ENCODE peak calls at places on chromosomes 5 and 9, in seven cellular contexts. C is bronchial epithelial cell; B is thoracic aorta; P is heart right ventricle; I is HCT116; N is stomach; M is CD8-positive, alpha-beta T cell. O is an unnamed sample. For H3K27me3, the result is how much of the 10 kb centered on the place peaks cover.

GRCh38 chr5:10145922-10146321 is 103.8 kb downstream of the ATPSCKMT start:
- DNase-seq in B (no peak), P (no peak), N (no peak), M (no peak), I (peak), C (peak), O (no peak)

GRCh38 chr5:179294131-179294780 is 51.0 kb downstream of the ADAMTS2 start:
- DNase-seq in I (no peak), M (no peak), P (no peak), B (no peak), C (no peak), N (no peak), O (no peak)

GRCh38 chr9:5799314-5799713 is 33.6 kb downstream of the ERMP1 start:
- DNase-seq in B (no peak), P (no peak), M (no peak), I (peak), N (no peak), C (peak), O (no peak)

GRCh38 chr9:80369641-80370040 is 797.9 kb downstream of the TLE4 start:
- DNase-seq in C (peak), M (no peak), B (no peak), P (no peak), I (no peak), N (no peak), O (no peak)

GRCh38 chr5:150399158-150400019 is 13.3 kb downstream of the CD74 start:
- DNase-seq in B (no peak), N (no peak), M (no peak), C (no peak), P (no peak), I (no peak), O (no peak)

GRCh38 chr9:21708225-21708624 is 94.2 kb upstream of the MTAP start:
- DNase-seq in I (peak), B (no peak), N (no peak), M (no peak), C (peak), P (no peak), O (no peak)

GRCh38 chr9:131019387-131020239 is 10.6 kb downstream of the LAMC3 start:
- DNase-seq in C (no peak), M (no peak), I (no peak), N (no peak), P (no peak), B (no peak), O (no peak)

GRCh38 chr5:137336565-137337120 is 162.5 kb downstream of the SPOCK1 start:
- DNase-seq in I (no peak), B (no peak), M (no peak), P (no peak), C (no peak), N (no peak), O (no peak)

GRCh38 chr5:136998864-136999263 is 500.3 kb downstream of the SPOCK1 start:
- DNase-seq in I (no peak), B (no peak), C (no peak), M (no peak), N (no peak), P (no peak), O (no peak)

GRCh38 chr5:58412932-58413331 is 47.0 kb downstream of the PLK2 start:
- DNase-seq in N (no peak), B (no peak), P (no peak), I (no peak), M (no peak), C (no peak), O (no peak)

GRCh38 chr5:138724470-138725146 is 28.6 kb upstream of the CTNNA1 start:
- DNase-seq in N (no peak), C (peak), I (no peak), B (no peak), M (no peak), P (peak), O (no peak)

GRCh38 chr5:141223112-141223783 is at the start of gene PCDHB14:
- DNase-seq in P (no peak), N (no peak), B (no peak), C (peak), M (no peak), I (peak), O (no peak)

GRCh38 chr9:119736478-119737454 is 367.5 kb upstream of the BRINP1 start:
- DNase-seq in C (no peak), I (no peak), M (no peak), N (no peak), B (no peak), P (no peak), O (peak)

GRCh38 chr5:126339215-126339805 is 83.9 kb upstream of the GRAMD2B start:
- DNase-seq in M (peak), P (peak), C (peak), I (peak), N (no peak), B (peak), O (peak)

GRCh38 chr5:82031220-82032119 is 59.6 kb downstream of the ATG10 start:
- DNase-seq in M (no peak), B (no peak), I (no peak), P (no peak), N (no peak), C (peak), O (no peak)
- TF ChIP-seq CTCF in M (no peak), B (no peak), I (no peak), P (no peak), N (no peak), C (no peak), O (no peak)

DNA sequence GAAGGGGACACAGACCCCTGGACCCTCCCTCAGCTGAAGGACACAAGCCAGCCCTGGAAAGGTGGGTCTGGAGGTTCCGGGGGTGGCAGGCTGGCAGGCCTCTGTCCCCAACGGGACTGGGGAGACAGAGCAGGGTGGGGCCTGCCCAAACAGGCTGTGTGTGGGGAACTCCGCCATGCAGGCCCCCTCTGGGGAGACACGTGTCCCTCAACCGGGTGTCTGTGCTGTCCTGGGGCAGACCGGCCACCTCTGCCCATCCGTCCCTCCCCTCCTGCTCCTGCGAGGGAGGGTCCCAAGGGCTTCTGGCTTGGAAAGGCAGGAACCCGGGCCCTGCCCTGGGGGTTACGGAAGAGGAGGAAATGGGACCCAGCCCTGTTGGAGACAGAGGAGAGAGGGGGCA is 1.4 kb downstream of the SLC34A3 start:
- DNase-seq in B (no peak), P (no peak), M (no peak), I (no peak), C (no peak), N (no peak), O (no peak)
- H3K27me3 ChIP-seq in B (under half), P (half or more), M (under half), I (under half), C (under half), N (half or more), O (under half)

GRCh38 chr5:55920784-55921183 is 69.6 kb downstream of the IL31RA start:
- DNase-seq in N (no peak), P (no peak), C (no peak), M (no peak), I (no peak), B (no peak), O (no peak)
- TF ChIP-seq CTCF in N (no peak), P (no peak), C (peak), M (no peak), I (peak), B (no peak), O (no peak)

DNA sequence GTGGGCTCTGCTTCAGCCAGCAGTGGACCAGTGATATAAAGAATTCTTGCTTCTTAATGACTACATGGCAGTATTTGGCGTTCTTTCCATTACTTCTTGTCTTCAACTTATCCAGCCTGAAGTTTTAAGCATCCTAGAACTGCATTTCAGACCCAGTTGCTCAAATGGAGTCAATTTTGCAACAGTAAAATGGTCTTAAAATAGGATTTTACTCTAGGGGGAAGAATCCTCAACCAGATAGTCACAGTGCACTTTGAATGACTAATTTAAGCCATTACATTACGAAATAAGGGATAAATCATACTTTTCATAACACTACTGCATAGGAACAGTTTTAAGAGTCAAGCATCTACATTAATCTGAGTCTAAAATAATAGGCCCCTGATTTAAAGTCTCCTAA is 1.5 kb upstream of the SMARCA2 start:
- DNase-seq in N (no peak), B (no peak), I (no peak), M (no peak), P (no peak), C (peak), O (no peak)
- H3K27me3 ChIP-seq in N (under half), B (under half), I (under half), M (under half), P (under half), C (under half), O (under half)

GRCh38 chr9:98665511-98665910 is 43.2 kb downstream of the GABBR2 start:
- DNase-seq in N (no peak), I (no peak), P (no peak), C (no peak), M (no peak), B (no peak), O (no peak)
- TF ChIP-seq CTCF in N (no peak), I (no peak), P (no peak), C (no peak), M (no peak), B (no peak), O (no peak)

DNA sequence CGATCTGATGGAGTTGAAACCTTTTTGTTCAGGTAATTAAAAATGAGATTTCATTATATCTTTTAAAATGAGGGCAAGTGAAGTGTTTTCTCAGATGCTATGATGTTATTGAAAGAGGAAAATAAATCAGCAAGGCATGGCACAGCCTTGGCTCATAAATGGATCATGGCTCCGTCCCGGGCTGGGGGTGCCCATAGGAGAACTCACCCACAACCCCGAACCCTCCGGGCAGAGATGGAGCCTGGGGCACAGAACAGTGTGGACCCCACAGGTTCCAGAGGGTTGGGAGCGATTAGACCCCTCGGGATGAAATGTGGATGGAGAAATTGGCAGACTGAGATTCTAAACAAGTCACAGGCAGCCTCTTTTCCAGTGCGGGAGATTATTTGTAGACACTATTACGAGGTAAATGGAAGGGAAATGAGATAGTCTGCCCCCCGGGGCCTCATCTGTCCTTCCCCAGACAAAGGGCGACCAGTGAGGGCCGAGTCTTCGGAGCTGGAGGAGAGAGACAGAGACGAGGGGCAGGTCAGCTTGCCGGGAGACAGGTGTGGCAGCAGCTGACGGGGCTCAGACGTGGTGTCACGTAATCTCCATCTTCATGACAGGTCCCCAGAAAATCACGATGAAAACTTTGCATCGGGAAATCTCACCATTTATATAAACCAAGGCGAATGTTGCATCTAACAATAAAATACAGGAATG is 33.7 kb downstream of the NDUFS6 start:
- DNase-seq in B (no peak), I (no peak), N (no peak), P (no peak), M (no peak), C (no peak), O (no peak)
- H3K27me3 ChIP-seq in B (under half), I (under half), N (half or more), P (under half), M (under half), C (under half), O (under half)

GRCh38 chr9:126337690-126338426 is 11.2 kb downstream of the MVB12B start:
- DNase-seq in B (no peak), P (no peak), I (no peak), C (no peak), M (no peak), N (no peak), O (no peak)

GRCh38 chr9:126336350-126337335 is 10.0 kb downstream of the MVB12B start:
- DNase-seq in I (no peak), N (no peak), C (no peak), B (no peak), M (no peak), P (no peak), O (no peak)

GRCh38 chr9:126334626-126335621 is 8.3 kb downstream of the MVB12B start:
- DNase-seq in B (no peak), M (no peak), C (peak), P (no peak), I (no peak), N (no peak), O (no peak)

GRCh38 chr9:126338945-126339344 is 12.3 kb downstream of the MVB12B start:
- DNase-seq in N (no peak), M (no peak), P (no peak), I (no peak), B (no peak), C (no peak), O (no peak)

DNA sequence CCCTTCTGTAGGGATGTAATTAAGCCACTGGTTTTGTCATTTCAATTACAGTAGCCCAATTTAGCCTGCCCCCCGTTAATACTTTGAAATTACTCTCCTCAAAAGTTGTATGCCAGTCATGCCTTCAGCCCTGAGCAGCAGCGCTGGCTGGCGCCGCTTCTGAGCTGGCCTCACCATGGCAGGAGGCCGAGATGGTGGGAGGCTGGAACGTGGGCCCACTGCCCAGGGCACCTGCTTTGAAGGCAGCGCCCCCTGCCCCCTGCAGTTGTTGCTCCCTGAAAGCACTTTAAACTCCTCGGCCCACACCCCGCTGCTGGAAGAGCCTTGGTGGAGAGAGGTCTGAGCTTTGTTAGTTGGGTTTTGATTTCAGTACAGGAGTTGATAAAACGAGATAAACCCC is 9.2 kb downstream of the MVB12B start:
- DNase-seq in C (no peak), M (no peak), N (no peak), B (no peak), P (no peak), I (no peak), O (no peak)
- TF ChIP-seq CTCF in C (no peak), M (no peak), N (no peak), B (no peak), P (no peak), I (no peak), O (no peak)

GRCh38 chr9:136193891-136194279 is 11.0 kb downstream of the LHX3 start:
- DNase-seq in C (no peak), P (no peak), M (no peak), B (no peak), I (no peak), N (no peak), O (no peak)

GRCh38 chr9:136193127-136193890 is 11.6 kb downstream of the LHX3 start:
- DNase-seq in B (no peak), C (no peak), N (no peak), I (no peak), P (no peak), M (no peak), O (no peak)

GRCh38 chr9:136191549-136192286 is 13.2 kb downstream of the LHX3 start:
- DNase-seq in N (no peak), M (no peak), C (no peak), B (no peak), I (no peak), P (no peak), O (no peak)

GRCh38 chr9:136190656-136191548 is 14.0 kb downstream of the LHX3 start:
- DNase-seq in I (no peak), B (no peak), P (no peak), C (no peak), M (no peak), N (no peak), O (no peak)

DNA sequence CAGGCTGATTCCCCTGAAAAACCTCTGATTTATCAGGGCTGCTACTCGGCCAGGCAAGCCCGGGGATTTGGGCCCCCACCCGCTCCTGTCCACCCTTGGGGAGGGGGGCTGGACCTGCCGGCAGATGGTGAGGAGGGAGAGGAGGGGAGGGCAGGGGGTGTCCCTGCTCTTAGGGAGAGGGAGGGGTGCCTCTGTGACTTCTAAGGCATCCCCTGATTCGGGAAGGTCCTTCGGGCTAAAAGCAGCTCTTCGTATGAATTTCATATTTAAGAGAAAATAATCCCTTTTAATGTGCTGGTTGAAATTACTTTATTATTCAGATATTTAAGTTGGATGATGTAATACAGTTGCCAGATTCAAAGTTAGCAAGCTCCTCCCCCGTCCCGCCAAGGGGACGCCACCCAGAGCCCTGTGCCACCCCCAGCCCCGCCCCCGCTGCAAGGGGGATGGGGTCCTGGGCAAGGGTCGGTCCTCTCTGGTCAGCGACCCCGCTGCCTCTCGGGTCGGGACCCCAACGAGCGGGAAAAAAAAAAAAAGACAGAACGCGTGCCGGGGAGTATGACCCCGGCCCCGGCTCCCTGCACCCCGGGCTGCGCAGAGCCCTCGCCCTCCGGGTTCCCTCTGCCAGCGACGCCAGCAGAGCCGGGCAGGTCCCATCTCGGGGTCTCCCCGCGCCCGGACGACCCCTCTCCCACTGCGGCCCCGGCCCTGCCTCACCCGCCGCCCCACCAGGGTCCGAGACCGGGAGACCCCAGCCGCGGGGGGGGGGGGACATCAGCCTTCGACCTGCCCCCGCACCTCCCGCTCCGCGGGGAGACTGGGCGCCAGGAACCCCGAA is 12.4 kb downstream of the LHX3 start:
- DNase-seq in C (no peak), B (no peak), M (no peak), P (no peak), I (no peak), N (no peak), O (no peak)
- H3K27me3 ChIP-seq in C (half or more), B (under half), M (under half), P (half or more), I (under half), N (half or more), O (under half)